ENCODE peak calls at places on chromosomes 2 and 18, in four cellular contexts. X is upper lobe of left lung, C is HepG2, W is hepatocyte. G is an unnamed sample.

GRCh38 chr2:34096552-34097171 is 497.6 kb upstream of the FAM98A start:
- DNase-seq in X (peak; percentile 28), W (peak; percentile 88), C (peak; percentile 53), G (peak; percentile 56)

GRCh38 chr2:174688079-174688478 is 76.2 kb downstream of the CHRNA1 start:
- DNase-seq in C (no peak), W (peak; percentile 47), X (no peak), G (peak; percentile 41)

GRCh38 chr2:237863102-237863511 is 3.7 kb downstream of the RAMP1 start:
- DNase-seq in C (no peak), W (no peak), X (no peak), G (no peak)

GRCh38 chr18:7908686-7909299 is 341.7 kb downstream of the PTPRM start:
- DNase-seq in X (no peak), W (no peak), C (no peak), G (peak; percentile 8)

GRCh38 chr2:187379869-187380268 is 68.2 kb downstream of the CALCRL start:
- DNase-seq in W (no peak), X (no peak), C (no peak), G (no peak)

GRCh38 chr18:8351173-8351572 is 258.1 kb upstream of the RAB12 start:
- DNase-seq in C (no peak), X (no peak), W (no peak), G (no peak)

GRCh38 chr2:37297632-37298031 is 27.0 kb downstream of the PRKD3 start:
- DNase-seq in X (no peak), W (no peak), C (no peak), G (no peak)

GRCh38 chr2:84908948-84909713 is 3.7 kb downstream of the TMSB10 start:
- DNase-seq in C (no peak), X (no peak), W (no peak), G (peak; percentile 33)

GRCh38 chr2:217142649-217143266 is 282.9 kb upstream of the TNP1 start:
- DNase-seq in C (peak; percentile 38), X (no peak), W (peak; percentile 29), G (peak; percentile 14)

GRCh38 chr2:28270456-28271146 is 122.1 kb upstream of the FOSL2 start:
- DNase-seq in C (no peak), X (no peak), W (no peak), G (no peak)

GRCh38 chr2:113137827-113138226 is 10.4 kb downstream of the IL1RN start:
- DNase-seq in C (no peak), X (no peak), W (no peak), G (no peak)

GRCh38 chr18:62925031-62925688 is 209.8 kb downstream of the PHLPP1 start:
- DNase-seq in W (no peak), C (no peak), X (no peak), G (no peak)

GRCh38 chr2:216694201-216694825 is 1.0 kb downstream of the IGFBP5 start:
- DNase-seq in W (peak; percentile 77), C (no peak), X (peak; percentile 35), G (no peak)

GRCh38 chr2:85237849-85238570 is 89.8 kb downstream of the TGOLN2 start:
- DNase-seq in W (no peak), X (peak; percentile 44), C (no peak), G (no peak)

GRCh38 chr18:31821452-31822171 is 60.9 kb upstream of the SLC25A52 start:
- DNase-seq in C (peak; percentile 32), W (peak; percentile 40), X (no peak), G (peak; percentile 13)

GRCh38 chr2:68225119-68225632 is 27.2 kb downstream of the PPP3R1 start:
- DNase-seq in X (peak; percentile 71), W (peak; percentile 48), C (peak; percentile 68), G (peak; percentile 67)

GRCh38 chr2:85353876-85354285 is 447 bp downstream of the RETSAT start:
- DNase-seq in X (peak; percentile 60), C (peak; percentile 25), W (peak; percentile 58), G (peak; percentile 96)

GRCh38 chr2:3242747-3243369 is 134.8 kb downstream of the EIPR1 start:
- DNase-seq in W (no peak), C (no peak), X (no peak), G (peak; percentile 27)

GRCh38 chr2:94987074-94988020 is 38.2 kb upstream of the MAL start:
- DNase-seq in X (no peak), C (no peak), W (no peak), G (no peak)

GRCh38 chr2:94994063-94994913 is 31.2 kb upstream of the MAL start:
- DNase-seq in C (no peak), W (no peak), X (no peak), G (no peak)

GRCh38 chr2:94993176-94994062 is 32.1 kb upstream of the MAL start:
- DNase-seq in C (no peak), W (no peak), X (no peak), G (no peak)

GRCh38 chr2:94992360-94992759 is 33.1 kb upstream of the MAL start:
- DNase-seq in X (no peak), W (no peak), C (no peak), G (no peak)

DNA sequence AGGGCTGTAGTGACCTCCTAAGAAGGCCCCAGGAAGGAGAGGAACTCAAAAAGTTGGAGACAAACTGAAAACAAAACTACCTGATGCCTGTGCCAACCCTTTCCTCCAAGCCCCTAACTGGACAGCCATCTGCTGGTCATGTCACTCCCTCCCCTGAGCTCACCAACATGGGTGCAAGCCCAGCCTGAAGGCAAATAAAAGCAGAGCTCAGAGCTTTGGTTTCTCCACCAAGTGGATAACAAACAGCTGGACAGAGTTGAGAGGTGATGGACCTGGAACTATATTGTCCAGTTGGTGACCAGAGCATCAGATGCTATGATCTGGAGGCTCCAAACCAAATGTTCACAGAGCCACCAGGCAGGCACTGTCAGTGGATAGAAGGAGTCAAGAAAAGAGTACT is 34.6 kb upstream of the MAL start:
- DNase-seq in W (no peak), X (no peak), C (no peak), G (no peak)
- H3K9me3 ChIP-seq in W (no peaks in the 10 kb centered on the region), X (no peaks in the 10 kb centered on the region), C (no peaks in the 10 kb centered on the region), G (no peaks in the 10 kb centered on the region)

GRCh38 chr2:16148632-16149348 is 208.4 kb downstream of the MYCN start:
- DNase-seq in X (no peak), W (no peak), C (no peak), G (no peak)
- H3K9me3 ChIP-seq in X (no peaks in the 10 kb centered on the region), W (no peaks in the 10 kb centered on the region), C (no peaks in the 10 kb centered on the region), G (no peaks in the 10 kb centered on the region)

GRCh38 chr2:11969774-11970173 is 223.3 kb downstream of the LPIN1 start:
- DNase-seq in X (no peak), C (no peak), W (no peak), G (no peak)
- H3K9me3 ChIP-seq in X (peaks cover 14% of the 10 kb centered on the region), C (peaks cover 7% of the 10 kb centered on the region), W (peaks cover 15% of the 10 kb centered on the region), G (no peaks in the 10 kb centered on the region)

GRCh38 chr18:78867131-78867530 is 112.5 kb upstream of the SALL3 start:
- DNase-seq in X (no peak), C (no peak), W (no peak), G (no peak)
- H3K9me3 ChIP-seq in X (no peaks in the 10 kb centered on the region), C (no peaks in the 10 kb centered on the region), W (no peaks in the 10 kb centered on the region), G (no peaks in the 10 kb centered on the region)

G was measured in small intestine.